ENCODE peak calls at places on chromosomes 4 and X, in eight cellular contexts. R, S, Z, W, T, F, N and V are unnamed samples. For H3K4me1, the result is how much of the 10 kb centered on the place peaks cover.

GRCh38 chr4:106401157-106401556 is 32.6 kb upstream of the GIMD1 start:
- DNase-seq in R (no peak), S (no peak), Z (no peak), W (no peak), T (no peak), F (no peak), N (no peak), V (no peak)

GRCh38 chr4:63790377-63790776 is 618.9 kb downstream of the TECRL start:
- DNase-seq in R (no peak), S (no peak), Z (no peak), W (no peak), T (no peak), F (no peak), N (no peak), V (no peak)

GRCh38 chrX:31060013-31060412 is 11.8 kb downstream of the FTHL17 start:
- DNase-seq in R (no peak), S (no peak), Z (no peak), W (no peak), T (no peak), F (no peak), N (no peak), V (no peak)

GRCh38 chrX:100994352-100995281 is 25.1 kb downstream of the ARL13A start:
- DNase-seq in R (peak), S (no peak), Z (no peak), W (peak), T (no peak), F (peak), N (no peak), V (no peak)

GRCh38 chr4:54497947-54498346 is 159.8 kb upstream of the KIT start:
- DNase-seq in R (no peak), S (no peak), Z (no peak), W (no peak), T (no peak), F (no peak), N (no peak), V (no peak)

GRCh38 chr4:89024051-89024675 is 32.8 kb downstream of the FAM13A start:
- DNase-seq in R (peak), S (no peak), Z (peak), W (peak), T (peak), F (peak), N (no peak), V (no peak)

GRCh38 chr4:111707491-111707890 is 437.8 kb upstream of the FAM241A start:
- DNase-seq in R (no peak), S (no peak), Z (no peak), W (no peak), T (no peak), F (no peak), N (no peak), V (no peak)

GRCh38 chr4:153513596-153513995 is 47.4 kb downstream of the TMEM131L start:
- DNase-seq in R (peak), S (no peak), Z (no peak), W (no peak), T (no peak), F (peak), N (no peak), V (no peak)

GRCh38 chrX:97787311-97787710 is 903.6 kb downstream of the RPA4 start:
- DNase-seq in R (no peak), S (no peak), Z (no peak), W (no peak), T (no peak), F (no peak), N (no peak), V (no peak)

GRCh38 chr4:87092389-87093141 is 127.9 kb downstream of the KLHL8 start:
- DNase-seq in R (peak), S (no peak), Z (no peak), W (peak), T (peak), F (peak), N (no peak), V (no peak)

GRCh38 chr4:160319868-160320260 is 1217.0 kb downstream of the RAPGEF2 start:
- DNase-seq in R (no peak), S (no peak), Z (no peak), W (peak), T (no peak), F (no peak), N (no peak), V (no peak)

GRCh38 chr4:85929926-85930325 is 429.9 kb downstream of the MAPK10 start:
- DNase-seq in R (peak), S (peak), Z (no peak), W (peak), T (peak), F (no peak), N (no peak), V (no peak)

GRCh38 chr4:76781698-76782595 is 116.0 kb downstream of the SOWAHB start:
- DNase-seq in R (no peak), S (no peak), Z (no peak), W (peak), T (no peak), F (peak), N (no peak), V (no peak)

GRCh38 chrX:17706676-17707075 is 30.6 kb upstream of the SCML1 start:
- DNase-seq in R (no peak), S (no peak), Z (no peak), W (peak), T (no peak), F (peak), N (no peak), V (no peak)

GRCh38 chrX:41785685-41786084 is 61.7 kb downstream of the GPR82 start:
- DNase-seq in R (no peak), S (no peak), Z (no peak), W (peak), T (no peak), F (peak), N (no peak), V (no peak)

GRCh38 chrX:42615161-42615563 is 162.8 kb downstream of the PPP1R2C start:
- DNase-seq in R (no peak), S (no peak), Z (no peak), W (peak), T (no peak), F (peak), N (no peak), V (peak)

GRCh38 chrX:153674219-153674851 is 722 bp upstream of the PNCK start:
- DNase-seq in R (no peak), S (no peak), Z (no peak), W (no peak), T (no peak), F (no peak), N (no peak), V (no peak)

GRCh38 chr4:20026456-20026855 is 225.2 kb upstream of the SLIT2 start:
- DNase-seq in R (no peak), S (no peak), Z (no peak), W (no peak), T (no peak), F (peak), N (no peak), V (no peak)

GRCh38 chrX:56572975-56573374 is 9.5 kb downstream of the UBQLN2 start:
- DNase-seq in R (no peak), S (no peak), Z (no peak), W (peak), T (no peak), F (no peak), N (no peak), V (no peak)

GRCh38 chr4:71269241-71269640 is 69.6 kb upstream of the SLC4A4 start:
- DNase-seq in R (no peak), S (no peak), Z (no peak), W (no peak), T (no peak), F (no peak), N (no peak), V (no peak)

GRCh38 chr4:99835942-99836341 is 19.3 kb downstream of the DAPP1 start:
- DNase-seq in R (no peak), S (no peak), Z (no peak), W (no peak), T (no peak), F (no peak), N (no peak), V (no peak)

GRCh38 chr4:165965503-165965902 is 92.5 kb downstream of the TLL1 start:
- DNase-seq in R (no peak), S (no peak), Z (no peak), W (peak), T (no peak), F (no peak), N (no peak), V (no peak)

GRCh38 chr4:4783847-4784246 is 75.6 kb upstream of the MSX1 start:
- DNase-seq in R (no peak), S (no peak), Z (no peak), W (no peak), T (no peak), F (no peak), N (no peak), V (no peak)

GRCh38 chr4:187491421-187491820 is 504.1 kb upstream of the ZFP42 start:
- DNase-seq in R (no peak), S (no peak), Z (no peak), W (no peak), T (no peak), F (no peak), N (no peak), V (no peak)

GRCh38 chr4:24053906-24054305 is 164.1 kb upstream of the PPARGC1A start:
- DNase-seq in R (no peak), S (no peak), Z (no peak), W (no peak), T (no peak), F (no peak), N (no peak), V (no peak)

GRCh38 chrX:135625995-135626394 is 87.4 kb upstream of the CT45A1 start:
- DNase-seq in R (peak), S (no peak), Z (no peak), W (no peak), T (no peak), F (peak), N (no peak), V (no peak)

GRCh38 chr4:3871881-3872833 is 106.0 kb downstream of the ADRA2C start:
- DNase-seq in R (no peak), S (peak), Z (peak), W (no peak), T (no peak), F (no peak), N (no peak), V (peak)

GRCh38 chr4:36402008-36402758 is 120.8 kb downstream of the DTHD1 start:
- DNase-seq in R (no peak), S (no peak), Z (no peak), W (no peak), T (no peak), F (no peak), N (no peak), V (no peak)

GRCh38 chr4:111943796-111944203 is 201.5 kb upstream of the FAM241A start:
- DNase-seq in R (peak), S (no peak), Z (no peak), W (peak), T (peak), F (peak), N (no peak), V (peak)

GRCh38 chrX:117291760-117292159 is 824.9 kb downstream of the KLHL13 start:
- DNase-seq in R (no peak), S (no peak), Z (no peak), W (no peak), T (no peak), F (no peak), N (no peak), V (no peak)

GRCh38 chr4:53490965-53491622 is 100.2 kb downstream of the LNX1 start:
- DNase-seq in R (peak), S (no peak), Z (no peak), W (peak), T (peak), F (peak), N (no peak), V (no peak)

GRCh38 chr4:89518259-89518658 is 210.7 kb upstream of the GPRIN3 start:
- DNase-seq in R (no peak), S (no peak), Z (no peak), W (no peak), T (no peak), F (no peak), N (no peak), V (no peak)

GRCh38 chr4:70746179-70746839 is 24.5 kb downstream of the RUFY3 start:
- DNase-seq in R (no peak), S (no peak), Z (no peak), W (no peak), T (no peak), F (peak), N (no peak), V (no peak)

GRCh38 chr4:25089058-25089763 is 58.5 kb upstream of the LGI2 start:
- DNase-seq in R (no peak), S (peak), Z (no peak), W (no peak), T (no peak), F (no peak), N (no peak), V (no peak)

GRCh38 chr4:25081866-25082471 is 51.2 kb upstream of the LGI2 start:
- DNase-seq in R (no peak), S (no peak), Z (no peak), W (no peak), T (peak), F (no peak), N (no peak), V (no peak)

GRCh38 chr4:25088342-25088952 is 57.7 kb upstream of the LGI2 start:
- DNase-seq in R (no peak), S (peak), Z (no peak), W (no peak), T (no peak), F (no peak), N (no peak), V (no peak)

GRCh38 chr4:25090516-25090915 is 59.8 kb upstream of the LGI2 start:
- DNase-seq in R (no peak), S (no peak), Z (no peak), W (no peak), T (no peak), F (no peak), N (no peak), V (no peak)

GRCh38 chr4:25085621-25086020 is 54.9 kb upstream of the LGI2 start:
- DNase-seq in R (no peak), S (peak), Z (no peak), W (no peak), T (peak), F (no peak), N (no peak), V (no peak)
- H3K4me1 ChIP-seq in R (under half), S (under half), Z (under half), W (under half), T (under half), F (under half), N (under half), V (under half)

GRCh38 chr4:110633358-110634319 is 10.8 kb upstream of the PITX2 start:
- DNase-seq in R (no peak), S (peak), Z (no peak), W (no peak), T (no peak), F (no peak), N (no peak), V (no peak)

GRCh38 chr4:110636231-110636676 is 13.4 kb upstream of the PITX2 start:
- DNase-seq in R (no peak), S (no peak), Z (no peak), W (no peak), T (no peak), F (no peak), N (no peak), V (no peak)

GRCh38 chr4:110632506-110633357 is 9.9 kb upstream of the PITX2 start:
- DNase-seq in R (no peak), S (peak), Z (no peak), W (no peak), T (no peak), F (no peak), N (no peak), V (peak)

GRCh38 chr4:110635155-110635479 is 12.2 kb upstream of the PITX2 start:
- DNase-seq in R (no peak), S (no peak), Z (no peak), W (no peak), T (no peak), F (no peak), N (no peak), V (no peak)

DNA sequence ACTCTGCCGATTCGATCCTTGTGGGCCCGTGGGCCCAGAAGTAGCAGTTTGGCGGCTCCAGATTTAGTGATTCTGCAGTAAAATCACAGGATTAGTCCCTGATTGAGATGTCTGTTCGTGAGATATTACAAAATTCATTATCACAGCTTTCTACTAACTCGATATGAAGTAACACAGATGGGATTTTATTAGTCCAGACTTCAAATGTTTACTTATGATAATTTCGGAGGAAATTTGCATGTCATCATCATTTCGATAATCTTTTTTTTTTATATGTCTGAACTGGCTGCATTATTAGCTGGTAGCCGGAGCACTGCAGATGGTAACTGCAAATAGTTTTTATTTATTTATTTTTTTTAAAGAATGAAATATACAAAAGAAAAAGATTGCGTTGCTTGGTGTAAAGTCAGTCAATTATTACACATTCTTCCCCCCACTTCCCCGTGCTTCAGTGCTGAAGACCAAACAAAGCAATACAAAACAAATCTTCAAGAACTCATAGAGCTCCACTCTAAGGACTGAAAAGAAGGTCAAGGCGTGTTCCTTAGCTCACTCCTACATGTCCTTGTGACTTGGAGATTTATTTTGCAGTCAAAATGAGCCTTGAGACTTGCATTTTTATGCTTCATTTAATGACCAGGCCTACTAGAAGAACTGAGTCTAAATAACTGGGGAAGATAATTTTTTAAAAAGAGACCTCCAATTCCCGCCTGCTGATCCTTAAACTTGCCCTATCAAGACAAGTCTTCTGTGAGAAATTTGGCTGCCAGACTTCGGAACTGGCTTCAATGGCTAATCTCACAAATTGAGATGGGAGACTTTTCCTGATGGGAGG is 11.7 kb upstream of the PITX2 start:
- DNase-seq in R (no peak), S (no peak), Z (no peak), W (no peak), T (no peak), F (no peak), N (no peak), V (no peak)
- H3K4me1 ChIP-seq in R (under half), S (under half), Z (under half), W (under half), T (under half), F (under half), N (under half), V (under half)

DNA sequence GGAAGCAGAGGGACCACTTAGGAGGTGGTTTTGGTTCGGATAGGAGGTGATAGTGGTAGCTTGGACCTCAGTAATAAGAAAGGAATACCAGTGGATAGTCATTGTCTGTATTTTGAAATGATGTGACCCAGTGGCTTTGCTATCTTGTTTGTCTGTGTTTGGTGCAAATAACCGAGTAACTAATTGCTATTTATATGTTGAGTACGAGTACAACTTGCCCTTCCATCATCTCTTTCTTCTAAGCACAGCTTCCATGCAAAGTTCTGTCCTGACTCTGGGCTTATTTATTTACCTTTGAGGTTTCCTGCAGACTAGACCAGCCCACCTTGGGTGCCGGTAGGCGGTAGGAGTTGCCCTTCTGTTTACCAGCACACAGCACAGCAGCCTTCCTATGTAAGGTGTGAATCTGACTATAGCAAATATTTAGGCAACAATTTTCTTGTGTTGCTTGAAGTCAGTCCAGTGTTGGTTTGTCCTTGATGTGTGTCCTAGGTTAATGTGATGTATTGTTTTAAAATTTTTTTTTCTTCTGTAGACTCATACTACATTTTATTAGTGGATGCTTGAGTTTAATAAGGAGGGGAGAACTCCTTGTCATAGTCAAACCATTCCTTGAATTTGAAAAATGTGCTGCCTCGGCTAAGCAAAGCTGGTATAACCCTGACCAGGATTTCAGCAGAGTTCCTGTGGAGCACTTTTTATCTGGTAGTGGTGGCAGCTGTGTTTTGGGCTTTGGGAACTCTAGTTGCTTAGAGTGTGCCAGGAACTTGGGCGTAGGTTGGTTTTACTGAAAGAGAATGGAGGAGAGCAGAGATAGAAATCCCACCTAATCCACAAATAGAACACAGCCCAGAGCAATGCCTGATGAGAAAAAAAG is 21.9 kb downstream of the PTTG2 start:
- DNase-seq in R (no peak), S (no peak), Z (no peak), W (no peak), T (no peak), F (peak), N (no peak), V (no peak)
- H3K4me1 ChIP-seq in R (under half), S (under half), Z (under half), W (under half), T (under half), F (under half), N (under half), V (under half)

DNA sequence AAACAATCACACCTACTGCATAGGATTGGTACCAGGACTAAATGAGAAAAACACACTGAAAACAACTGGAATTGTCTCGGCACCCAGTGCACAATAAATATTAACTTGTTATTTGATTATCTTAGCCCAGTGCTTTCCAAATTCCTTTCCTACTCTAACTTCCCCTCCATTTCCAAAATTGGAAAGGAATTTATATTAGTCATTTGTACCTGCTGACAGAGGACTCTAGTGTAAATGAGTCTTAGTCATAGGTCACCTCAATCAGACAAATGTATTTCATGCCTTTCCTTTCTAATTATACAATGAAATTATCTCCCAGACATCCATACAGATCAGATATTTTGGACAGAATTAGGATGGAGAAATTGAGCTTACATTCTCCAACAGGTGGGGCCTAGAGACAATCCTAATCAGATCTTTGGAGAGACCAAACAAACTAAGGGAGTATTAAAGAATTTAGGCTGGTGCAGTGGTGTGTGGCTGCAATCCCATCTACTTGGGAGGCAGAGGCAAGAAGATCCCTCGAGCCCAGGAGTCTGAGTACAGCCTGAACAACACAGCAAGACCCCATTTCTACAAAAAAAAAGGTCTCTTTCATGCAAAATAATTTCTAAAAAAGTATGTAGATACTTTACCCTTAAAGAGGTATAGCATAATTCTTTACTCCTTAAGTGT is 10.1 kb downstream of the SH3D19 start:
- DNase-seq in R (peak), S (no peak), Z (no peak), W (peak), T (no peak), F (peak), N (no peak), V (no peak)
- H3K4me1 ChIP-seq in R (under half), S (under half), Z (under half), W (under half), T (under half), F (under half), N (under half), V (under half)

DNA sequence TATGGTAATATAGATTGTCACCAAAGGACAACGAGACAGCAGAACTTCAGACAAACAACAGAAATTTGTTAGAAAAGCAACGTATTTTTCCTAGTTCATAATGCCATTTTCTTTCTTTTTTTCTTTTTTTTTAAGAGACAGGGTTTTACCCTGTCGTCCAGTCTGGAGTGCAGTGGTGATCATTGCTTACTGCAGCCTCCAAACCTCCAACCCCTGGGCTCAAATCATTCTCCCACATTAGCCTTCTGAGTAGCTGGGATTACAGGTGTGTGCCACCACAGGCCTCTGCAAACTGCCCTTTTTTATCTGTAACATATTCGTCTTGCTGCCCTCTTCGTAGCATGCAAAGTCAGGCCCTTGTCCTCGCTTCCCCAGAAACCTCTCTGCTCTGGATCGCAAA is 116.5 kb upstream of the PDLIM3 start:
- DNase-seq in R (no peak), S (no peak), Z (no peak), W (no peak), T (no peak), F (no peak), N (no peak), V (no peak)
- H3K4me1 ChIP-seq in R (under half), S (under half), Z (under half), W (under half), T (under half), F (under half), N (under half), V (under half)